ENCODE peak calls at places on chromosomes 5 and 9, in eight cellular contexts. A is type B pancreatic cell, O is activated T-cell treated with anti-CD3 and anti-CD28 coated beads for 1 hour, B is iris pigment epithelial cell, S is GM12892, T is hepatic stellate cell, M is NCI-H510A treated with DMSO at 0.1 percent for 48 hours, P is HEK293T. N is an unnamed sample.

GRCh38 chr5:96036301-96036700 is 74.7 kb upstream of the ELL2 start:
- DNase-seq in S (no peak), T (no peak), B (no peak), P (no peak), O (no peak), A (no peak), M (no peak), N (no peak)

GRCh38 chr5:139062910-139063663 is 135.1 kb downstream of the SIL1 start:
- DNase-seq in S (no peak), O (no peak), P (no peak), B (no peak), M (no peak), T (no peak), A (peak; percentile 11), N (no peak)

GRCh38 chr9:35793461-35793860 is 2.1 kb downstream of the NPR2 start:
- DNase-seq in M (no peak), B (no peak), P (no peak), A (no peak), O (no peak), S (no peak), T (no peak), N (peak; percentile 28)

GRCh38 chr9:93096131-93096802 is at the start of gene CARD19:
- DNase-seq in B (no peak), P (peak; percentile 35), T (peak; percentile 99), S (peak; percentile 50), M (peak; percentile 30), O (peak; percentile 17), A (no peak), N (peak; percentile 73)

GRCh38 chr5:95471922-95472321 is 80.8 kb downstream of the FAM81B start:
- DNase-seq in B (peak; percentile 68), M (no peak), T (peak; percentile 22), P (no peak), O (no peak), S (no peak), A (no peak), N (peak; percentile 74)

GRCh38 chr9:123334639-123335038 is 21.4 kb upstream of the CRB2 start:
- DNase-seq in M (no peak), O (no peak), A (no peak), S (no peak), T (no peak), B (no peak), P (no peak), N (no peak)

GRCh38 chr9:110048473-110048975 is 159.4 kb downstream of the C9orf152 start:
- DNase-seq in A (peak; percentile 85), O (peak; percentile 66), T (peak; percentile 76), B (peak; percentile 91), S (peak; percentile 82), M (peak; percentile 69), P (peak; percentile 80), N (peak; percentile 85)

GRCh38 chr5:31149072-31149471 is 44.4 kb upstream of the CDH6 start:
- DNase-seq in T (no peak), B (peak; percentile 31), P (no peak), O (no peak), M (peak; percentile 7), A (no peak), S (no peak), N (peak; percentile 10)

GRCh38 chr5:160166973-160167622 is 47.8 kb upstream of the PWWP2A start:
- DNase-seq in A (no peak), B (no peak), T (no peak), S (no peak), P (no peak), M (no peak), O (no peak), N (no peak)

GRCh38 chr5:127846884-127847283 is 143.7 kb downstream of the CCDC192 start:
- DNase-seq in P (no peak), T (no peak), B (peak; percentile 65), O (no peak), A (no peak), S (no peak), M (no peak), N (no peak)

GRCh38 chr5:126868961-126869451 is 92.1 kb downstream of the LMNB1 start:
- DNase-seq in T (peak; percentile 76), S (peak; percentile 31), M (no peak), P (no peak), O (no peak), B (peak; percentile 52), A (no peak), N (peak; percentile 72)

GRCh38 chr5:134432677-134433359 is 21.1 kb upstream of the CDKN2AIPNL start:
- DNase-seq in T (no peak), S (no peak), O (no peak), B (peak; percentile 52), A (no peak), M (peak; percentile 52), P (no peak), N (no peak)

GRCh38 chr9:33992622-33993021 is 56.1 kb downstream of the UBAP2 start:
- DNase-seq in O (no peak), P (no peak), A (no peak), B (no peak), S (no peak), T (no peak), M (no peak), N (no peak)

N was measured in GM23248.